ENCODE peak calls at places on chromosomes 3 and 15, in nine cellular contexts. H is endothelial cell of umbilical vein; Z is heart left ventricle; D is upper lobe of right lung; O is heart right ventricle; L is sigmoid colon; W is colonic mucosa; R is H9; Y is CD4-positive, alpha-beta T cell. P is an unnamed sample. For H3K9me3, the result is how much of the 10 kb centered on the place peaks cover.

GRCh38 chr15:67937153-67937761 is 97.4 kb upstream of the RNU6-1 start:
- DNase-seq in H (no peak), Z (no peak), D (no peak), O (no peak), L (no peak), W (no peak), R (peak), Y (no peak), P (no peak)

GRCh38 chr3:118833075-118833474 is 201.6 kb downstream of the IGSF11 start:
- DNase-seq in H (no peak), Z (no peak), D (no peak), O (no peak), L (no peak), W (no peak), R (no peak), Y (no peak), P (no peak)

GRCh38 chr3:124149774-124150173 is 157.8 kb upstream of the ROPN1 start:
- DNase-seq in H (no peak), Z (no peak), D (no peak), O (no peak), L (no peak), W (no peak), R (no peak), Y (no peak), P (no peak)

GRCh38 chr15:67723294-67724024 is 101.8 kb upstream of the SKOR1 start:
- DNase-seq in H (no peak), Z (no peak), D (no peak), O (no peak), L (no peak), W (no peak), R (no peak), Y (no peak), P (no peak)

GRCh38 chr3:59374091-59374490 is 324.3 kb upstream of the CFAP20DC start:
- DNase-seq in H (no peak), Z (no peak), D (no peak), O (no peak), L (no peak), W (no peak), R (no peak), Y (no peak), P (no peak)

GRCh38 chr15:73887481-73887880 is 14.1 kb downstream of the TBC1D21 start:
- DNase-seq in H (no peak), Z (no peak), D (no peak), O (no peak), L (no peak), W (no peak), R (no peak), Y (no peak), P (peak)

GRCh38 chr15:77866596-77867125 is 210.8 kb downstream of the TBC1D2B start:
- DNase-seq in H (no peak), Z (no peak), D (peak), O (no peak), L (peak), W (no peak), R (peak), Y (no peak), P (peak)

GRCh38 chr3:147945968-147946519 is 536.9 kb downstream of the ZIC1 start:
- DNase-seq in H (peak), Z (peak), D (no peak), O (peak), L (peak), W (no peak), R (peak), Y (no peak), P (peak)

GRCh38 chr3:130609166-130609574 is 92.2 kb downstream of the COL6A6 start:
- DNase-seq in H (no peak), Z (peak), D (no peak), O (peak), L (peak), W (peak), R (no peak), Y (no peak), P (peak)

GRCh38 chr3:154684440-154684839 is 254.4 kb upstream of the GPR149 start:
- DNase-seq in H (no peak), Z (no peak), D (peak), O (no peak), L (no peak), W (no peak), R (peak), Y (no peak), P (no peak)

GRCh38 chr15:96860746-96861145 is 530.2 kb downstream of the NR2F2 start:
- DNase-seq in H (no peak), Z (no peak), D (no peak), O (no peak), L (no peak), W (no peak), R (no peak), Y (no peak), P (no peak)
- TF ChIP-seq CTCF in H (no peak), Z (peak), D (no peak), O (no peak), L (no peak), W (no peak), R (no peak), Y (no peak), P (no peak)

GRCh38 chr3:159168788-159169187 is 366.9 kb downstream of the MFSD1 start:
- DNase-seq in H (no peak), Z (no peak), D (no peak), O (no peak), L (no peak), W (no peak), R (no peak), Y (no peak), P (no peak)
- H3K27ac ChIP-seq in H (no peak), Z (no peak), D (no peak), O (no peak), L (no peak), W (no peak), R (no peak), Y (no peak), P (no peak)

DNA sequence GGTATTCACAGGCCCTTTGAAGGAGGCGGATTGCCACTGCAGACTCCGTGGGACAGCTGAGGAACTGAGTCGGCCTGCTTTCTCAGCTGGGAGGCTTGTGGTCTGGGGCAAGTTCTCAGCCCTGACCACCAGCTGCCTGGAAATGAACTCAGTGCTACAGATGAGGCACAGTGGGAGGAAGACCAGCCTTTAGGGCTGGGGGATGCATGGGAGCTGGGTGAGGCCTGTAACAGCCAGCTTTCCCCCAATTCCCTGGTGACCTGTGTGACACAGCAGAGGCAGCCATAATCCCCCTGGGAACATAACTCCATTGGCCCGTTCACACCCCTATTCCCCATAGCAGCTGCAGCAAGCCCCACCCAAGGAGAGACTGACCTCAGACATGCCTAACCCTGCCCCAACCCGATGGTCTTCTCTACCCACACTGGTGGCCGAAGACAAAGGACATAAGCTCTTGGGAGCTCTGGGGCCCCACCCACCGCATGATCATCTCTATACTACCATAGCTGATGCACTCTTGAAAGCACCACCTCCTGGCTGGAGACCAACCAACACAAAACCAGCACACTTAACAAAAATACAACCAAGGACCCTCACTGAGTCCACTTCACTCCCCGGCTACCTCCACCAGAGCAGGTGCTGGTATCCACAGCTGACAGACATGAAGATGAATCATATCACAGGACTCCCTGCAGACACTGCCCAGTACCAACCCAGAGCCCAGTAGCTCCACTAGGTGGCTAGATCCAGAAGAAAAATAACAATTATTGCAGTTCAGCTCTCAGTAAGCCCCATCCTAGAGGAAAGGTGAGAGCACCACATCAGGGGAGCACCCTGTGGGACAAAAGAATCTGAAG is 24.9 kb downstream of the ZMAT3 start:
- DNase-seq in H (no peak), Z (no peak), D (no peak), O (no peak), L (no peak), W (no peak), R (no peak), Y (no peak), P (no peak)
- H3K9me3 ChIP-seq in H (under half), Z (under half), D (under half), O (under half), L (under half), W (under half), R (under half), Y (under half), P (under half)

GRCh38 chr3:8769088-8769822 is at the start of gene OXTR:
- DNase-seq in H (peak), Z (peak), D (peak), O (peak), L (no peak), W (peak), R (peak), Y (peak), P (no peak)

GRCh38 chr3:8767181-8767666 is 2.2 kb downstream of the OXTR start:
- DNase-seq in H (peak), Z (no peak), D (no peak), O (no peak), L (no peak), W (no peak), R (no peak), Y (no peak), P (no peak)

GRCh38 chr3:8766148-8766547 is 3.3 kb downstream of the OXTR start:
- DNase-seq in H (no peak), Z (no peak), D (no peak), O (no peak), L (no peak), W (no peak), R (peak), Y (no peak), P (no peak)

GRCh38 chr3:8768364-8769087 is 887 bp downstream of the OXTR start:
- DNase-seq in H (peak), Z (no peak), D (no peak), O (no peak), L (no peak), W (no peak), R (peak), Y (no peak), P (no peak)

GRCh38 chr3:8767667-8768363 is 1.6 kb downstream of the OXTR start:
- DNase-seq in H (peak), Z (no peak), D (no peak), O (no peak), L (no peak), W (peak), R (peak), Y (no peak), P (no peak)
- TF ChIP-seq CTCF in H (no peak), Z (no peak), D (no peak), O (no peak), L (no peak), W (no peak), R (peak), Y (no peak), P (no peak)

DNA sequence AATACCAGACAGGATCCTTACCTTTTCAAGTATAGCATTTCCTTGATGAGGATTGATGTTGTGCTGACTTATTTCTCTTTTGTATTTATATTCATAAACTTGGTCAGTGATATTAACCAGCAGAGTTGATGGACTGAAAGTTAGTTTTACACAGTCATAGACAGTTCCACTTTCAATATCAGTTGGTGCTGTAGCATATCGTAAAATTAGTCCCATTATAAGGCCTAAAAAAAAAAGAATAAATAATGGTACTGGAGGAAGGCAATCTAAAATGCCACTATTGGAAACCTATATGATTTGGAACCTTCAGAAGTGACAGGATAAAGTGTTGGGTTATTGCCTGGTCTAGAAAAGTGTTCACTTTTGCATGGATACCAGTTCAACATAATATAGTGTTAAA is 16.3 kb downstream of the SLC9A9 start:
- DNase-seq in H (no peak), Z (no peak), D (no peak), O (no peak), L (no peak), W (no peak), R (no peak), Y (no peak), P (no peak)
- H3K27ac ChIP-seq in H (no peak), Z (no peak), D (no peak), O (no peak), L (peak), W (no peak), R (no peak), Y (no peak), P (no peak)

GRCh38 chr15:20358781-20359414 is 182.7 kb downstream of the GOLGA6L6 start:
- DNase-seq in H (no peak), Z (no peak), D (no peak), O (no peak), L (no peak), W (no peak), R (no peak), Y (no peak), P (no peak)
- H3K9me3 ChIP-seq in H (under half), Z (under half), D (under half), O (under half), L (under half), W (under half), R (half or more), Y (under half), P (under half)

DNA sequence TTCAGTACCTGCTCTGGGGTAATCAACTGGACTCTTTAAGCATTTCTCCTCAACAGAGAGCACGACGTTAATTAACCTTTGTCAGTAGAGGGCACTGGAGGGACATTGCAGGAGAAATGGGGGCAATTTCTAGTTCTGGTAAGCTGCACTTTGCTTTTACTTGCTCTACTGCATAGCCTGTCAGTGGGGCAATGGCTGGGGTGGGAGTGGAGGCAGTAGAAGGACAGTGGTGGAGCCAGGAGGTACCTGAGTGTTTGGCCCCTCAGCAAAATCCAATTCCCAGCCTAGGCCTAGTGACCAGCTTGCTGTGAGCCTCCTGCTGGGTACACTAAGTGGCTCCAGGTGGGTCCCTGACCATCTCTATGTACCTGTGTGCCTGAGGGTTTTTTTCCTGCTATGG is 18.3 kb upstream of the MED12L start:
- DNase-seq in H (no peak), Z (no peak), D (no peak), O (no peak), L (no peak), W (no peak), R (peak), Y (no peak), P (no peak)
- TF ChIP-seq CTCF in H (no peak), Z (no peak), D (no peak), O (no peak), L (no peak), W (no peak), R (peak), Y (no peak), P (no peak)

DNA sequence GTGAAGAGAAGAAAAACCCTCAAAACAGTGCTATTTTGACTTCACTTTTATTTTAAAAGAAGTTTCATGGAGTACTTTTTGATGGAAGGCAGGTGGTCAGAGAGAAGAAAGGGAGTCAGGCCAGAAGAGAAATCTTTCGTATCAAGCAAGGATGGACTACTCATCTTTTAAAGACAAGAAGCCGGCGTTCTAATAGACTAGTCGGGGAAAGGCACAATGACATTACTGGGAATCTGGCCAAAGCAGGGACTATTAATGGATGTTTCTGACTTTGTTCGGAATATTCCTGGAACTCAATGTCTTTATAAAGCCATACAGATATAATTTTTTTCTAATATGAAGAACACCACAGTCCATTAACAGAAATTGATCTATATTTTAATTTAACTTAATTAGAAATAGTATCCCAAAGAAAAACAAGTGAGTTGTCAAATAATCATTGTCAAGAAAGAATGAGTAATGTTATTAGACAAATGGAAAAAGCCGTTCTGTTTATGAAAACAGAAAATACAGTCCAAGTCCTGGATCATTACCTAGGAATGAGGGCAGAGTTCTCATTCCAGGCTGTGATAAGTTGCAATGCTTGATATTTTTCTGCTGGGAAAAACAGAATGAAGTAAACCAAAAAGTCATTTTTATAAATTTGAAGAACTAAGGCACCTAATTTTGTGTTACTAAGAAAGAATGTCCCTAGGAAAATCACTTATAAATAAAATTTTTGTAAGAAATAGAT is 23.7 kb upstream of the PCOLCE2 start:
- DNase-seq in H (no peak), Z (no peak), D (no peak), O (peak), L (no peak), W (no peak), R (no peak), Y (no peak), P (no peak)
- H3K27ac ChIP-seq in H (no peak), Z (peak), D (no peak), O (peak), L (peak), W (no peak), R (no peak), Y (no peak), P (peak)

DNA sequence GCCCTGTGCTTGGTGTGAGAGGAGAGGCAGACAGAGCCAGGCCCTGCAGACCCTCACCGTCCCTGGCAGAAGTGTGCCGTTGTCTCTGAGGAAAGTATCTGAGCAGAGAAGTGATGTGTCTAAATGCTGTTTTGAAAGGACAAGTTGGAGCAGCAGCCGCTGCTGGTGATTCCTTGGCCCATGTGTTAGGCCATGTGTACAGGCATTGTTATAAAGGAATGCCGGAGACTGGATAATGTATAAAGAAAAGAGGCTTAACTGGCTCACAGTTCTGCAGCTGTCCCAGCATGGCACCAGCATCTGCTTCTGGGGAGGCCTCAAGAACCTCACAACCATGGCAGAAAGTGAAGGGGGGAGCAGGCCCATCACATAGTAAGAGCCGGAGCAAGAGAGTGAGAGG is 334.6 kb upstream of the ATP10A start:
- DNase-seq in H (no peak), Z (no peak), D (no peak), O (no peak), L (no peak), W (no peak), R (no peak), Y (no peak), P (no peak)
- H3K9me3 ChIP-seq in H (under half), Z (under half), D (under half), O (under half), L (under half), W (under half), R (under half), Y (under half), P (under half)